ENCODE peak calls at places on chromosomes 5 and 9, in nine cellular contexts. V, P, L, J, T, X, Z, Y and M are unnamed samples.

GRCh38 chr9:31347082-31347617 is 1037.3 kb upstream of the ACO1 start:
- DNase-seq in V (no peak), P (no peak), L (no peak), J (no peak), T (no peak), X (peak; percentile 40), Z (no peak), Y (no peak), M (no peak)

GRCh38 chr5:54519083-54519541 is 1.6 kb downstream of the SNX18 start:
- DNase-seq in V (no peak), P (no peak), L (no peak), J (no peak), T (no peak), X (no peak), Z (no peak), Y (no peak), M (no peak)

GRCh38 chr5:95959051-95959963 is 2.3 kb downstream of the ELL2 start:
- DNase-seq in V (no peak), P (no peak), L (no peak), J (no peak), T (no peak), X (no peak), Z (no peak), Y (no peak), M (no peak)

GRCh38 chr9:104856413-104856941 is 71.5 kb downstream of the ABCA1 start:
- DNase-seq in V (no peak), P (no peak), L (no peak), J (no peak), T (no peak), X (no peak), Z (peak; percentile 43), Y (no peak), M (no peak)

GRCh38 chr9:14322211-14323082 is 8.5 kb upstream of the NFIB start:
- DNase-seq in V (peak; percentile 60), P (peak; percentile 91), L (peak; percentile 86), J (peak; percentile 86), T (peak; percentile 93), X (peak; percentile 91), Z (peak; percentile 78), Y (peak; percentile 10), M (peak; percentile 75)

GRCh38 chr5:56211298-56211865 is 21.7 kb downstream of the ANKRD55 start:
- DNase-seq in V (no peak), P (peak; percentile 77), L (peak; percentile 90), J (no peak), T (no peak), X (peak; percentile 95), Z (no peak), Y (no peak), M (no peak)

GRCh38 chr5:6656680-6657079 is 23.4 kb downstream of the SRD5A1 start:
- DNase-seq in V (no peak), P (no peak), L (no peak), J (no peak), T (no peak), X (no peak), Z (no peak), Y (no peak), M (no peak)

GRCh38 chr5:33257807-33258491 is 182.8 kb upstream of the TARS1 start:
- DNase-seq in V (no peak), P (peak; percentile 41), L (peak; percentile 79), J (no peak), T (no peak), X (peak; percentile 41), Z (no peak), Y (no peak), M (no peak)

GRCh38 chr5:160169326-160169725 is 50.1 kb upstream of the PWWP2A start:
- DNase-seq in V (no peak), P (peak; percentile 69), L (peak; percentile 85), J (no peak), T (no peak), X (peak; percentile 44), Z (no peak), Y (no peak), M (no peak)

GRCh38 chr9:127418037-127418471 is 6.1 kb upstream of the ZNF79 start:
- DNase-seq in V (peak; percentile 57), P (no peak), L (no peak), J (no peak), T (no peak), X (peak; percentile 46), Z (peak; percentile 21), Y (peak; percentile 7), M (no peak)